ENCODE peak calls at places on chromosome 3, in six cellular contexts. T is PC-3, E is hepatocyte, R is astrocyte, I is mesendoderm, Z is fibroblast of lung. L is an unnamed sample.

GRCh38 chr3:88188436-88188835 is 38.7 kb downstream of the C3orf38 start:
- DNase-seq in T (peak; percentile 36), E (no peak), R (peak; percentile 9), I (no peak), Z (peak; percentile 29), L (peak; percentile 81)

GRCh38 chr3:139151530-139151929 is 106.8 kb upstream of the PRR23C start:
- DNase-seq in T (no peak), E (no peak), R (no peak), I (no peak), Z (no peak), L (no peak)

GRCh38 chr3:50817756-50818518 is 143.2 kb downstream of the DOCK3 start:
- DNase-seq in T (no peak), E (no peak), R (no peak), I (peak; percentile 60), Z (no peak), L (no peak)

GRCh38 chr3:135887220-135887619 is 78.3 kb upstream of the PPP2R3A start:
- DNase-seq in T (peak; percentile 67), E (no peak), R (peak; percentile 79), I (no peak), Z (peak; percentile 85), L (no peak)

GRCh38 chr3:25508901-25509300 is 80.8 kb downstream of the RARB start:
- DNase-seq in T (peak; percentile 6), E (no peak), R (peak; percentile 93), I (no peak), Z (peak; percentile 94), L (no peak)

GRCh38 chr3:63864008-63864871 is 573 bp downstream of the ATXN7 start:
- DNase-seq in T (no peak), E (peak; percentile 76), R (no peak), I (no peak), Z (no peak), L (peak; percentile 93)

GRCh38 chr3:194145702-194146101 is 9.8 kb downstream of the HES1 start:
- DNase-seq in T (no peak), E (no peak), R (no peak), I (no peak), Z (no peak), L (no peak)

GRCh38 chr3:120348065-120348980 is 831 bp downstream of the LRRC58 start:
- DNase-seq in T (peak; percentile 32), E (peak; percentile 13), R (no peak), I (no peak), Z (peak; percentile 8), L (peak; percentile 84)

GRCh38 chr3:153385343-153385742 is 223.3 kb downstream of the RAP2B start:
- DNase-seq in T (no peak), E (no peak), R (no peak), I (no peak), Z (no peak), L (no peak)

GRCh38 chr3:58000306-58000705 is 7.9 kb upstream of the FLNB start:
- DNase-seq in T (no peak), E (no peak), R (no peak), I (no peak), Z (no peak), L (no peak)

GRCh38 chr3:139778884-139779283 is 101.1 kb upstream of the NMNAT3 start:
- DNase-seq in T (no peak), E (no peak), R (no peak), I (no peak), Z (no peak), L (no peak)

GRCh38 chr3:9398715-9399708 is 1.6 kb downstream of the SETD5 start:
- DNase-seq in T (peak; percentile 47), E (peak; percentile 60), R (peak; percentile 42), I (peak; percentile 68), Z (peak; percentile 54), L (no peak)
- H3K79me2 ChIP-seq in T (peaks cover 88% of the 10 kb centered on the region), E (peaks cover 83% of the 10 kb centered on the region), R (peaks cover 85% of the 10 kb centered on the region), I (peaks cover 73% of the 10 kb centered on the region), Z (peaks cover 85% of the 10 kb centered on the region), L (peaks cover 87% of the 10 kb centered on the region)

GRCh38 chr3:197733042-197733441 is 3.7 kb downstream of the RUBCN start:
- DNase-seq in T (no peak), E (no peak), R (no peak), I (no peak), Z (no peak), L (no peak)
- H3K79me2 ChIP-seq in T (peaks cover 51% of the 10 kb centered on the region), E (peaks cover 37% of the 10 kb centered on the region), R (peaks cover 51% of the 10 kb centered on the region), I (no peaks in the 10 kb centered on the region), Z (peaks cover 40% of the 10 kb centered on the region), L (peaks cover 51% of the 10 kb centered on the region)

DNA sequence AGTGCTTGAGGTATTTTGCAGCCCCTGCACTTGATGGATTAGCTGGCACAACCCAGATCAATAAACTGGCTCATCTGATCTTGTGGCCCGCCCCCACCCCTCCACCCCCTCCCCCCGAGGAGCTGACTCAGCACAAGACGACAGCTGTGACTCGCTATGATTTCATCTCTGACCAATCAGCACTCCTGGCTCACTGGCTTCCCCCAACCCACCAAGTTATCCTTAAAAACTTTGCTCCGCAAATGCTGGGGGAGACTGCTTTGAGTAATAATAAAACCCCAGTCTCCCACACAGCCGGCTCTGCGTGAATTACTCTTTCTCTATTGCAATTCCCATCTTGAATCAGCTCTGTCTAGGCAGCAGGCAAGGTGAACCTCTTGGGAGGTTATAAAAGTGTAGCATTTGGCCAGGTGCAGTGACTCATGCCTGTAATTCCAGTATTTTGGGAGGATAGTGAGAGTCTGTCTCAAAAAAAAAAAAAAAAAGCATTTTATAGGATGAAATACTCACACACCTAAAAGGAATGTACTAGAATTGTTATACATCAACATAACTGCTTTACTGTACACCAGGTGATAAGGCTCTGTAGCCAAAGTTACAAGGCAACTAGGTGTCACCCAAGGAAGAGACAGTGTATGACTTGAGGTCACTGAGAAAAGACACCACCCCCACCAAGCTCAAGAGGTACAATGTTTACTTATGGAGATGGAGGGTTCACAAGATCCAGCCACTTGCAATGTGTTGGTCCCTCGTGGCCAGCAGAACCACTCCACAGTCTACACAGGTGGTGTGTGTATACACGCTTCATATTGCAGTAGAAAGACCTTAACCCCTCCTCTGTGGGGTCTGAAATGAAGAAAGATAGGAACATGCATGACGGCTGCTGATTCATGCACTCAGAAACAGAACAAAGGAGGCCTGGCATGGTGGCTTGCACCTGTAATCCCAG is 8.6 kb downstream of the ZNF445 start:
- DNase-seq in T (peak; percentile 87), E (no peak), R (peak; percentile 55), I (peak; percentile 68), Z (peak; percentile 65), L (no peak)
- H3K79me2 ChIP-seq in T (peaks cover 60% of the 10 kb centered on the region), E (peaks cover 95% of the 10 kb centered on the region), R (peaks cover 56% of the 10 kb centered on the region), I (peaks cover 12% of the 10 kb centered on the region), Z (peaks cover 22% of the 10 kb centered on the region), L (peaks cover 52% of the 10 kb centered on the region)

GRCh38 chr3:117539729-117540128 is 830.1 kb downstream of the TUSC7 start:
- DNase-seq in T (no peak), E (no peak), R (no peak), I (no peak), Z (no peak), L (no peak)

GRCh38 chr3:117534138-117534537 is 824.6 kb downstream of the TUSC7 start:
- DNase-seq in T (no peak), E (no peak), R (no peak), I (no peak), Z (no peak), L (no peak)

GRCh38 chr3:117540583-117540982 is 831.0 kb downstream of the TUSC7 start:
- DNase-seq in T (peak; percentile 22), E (no peak), R (peak; percentile 27), I (no peak), Z (peak; percentile 38), L (no peak)

GRCh38 chr3:117532268-117532667 is 822.7 kb downstream of the TUSC7 start:
- DNase-seq in T (no peak), E (no peak), R (no peak), I (no peak), Z (no peak), L (no peak)

GRCh38 chr3:117537949-117538348 is 828.4 kb downstream of the TUSC7 start:
- DNase-seq in T (peak; percentile 42), E (no peak), R (no peak), I (no peak), Z (no peak), L (no peak)
- H3K79me2 ChIP-seq in T (no peaks in the 10 kb centered on the region), E (no peaks in the 10 kb centered on the region), R (no peaks in the 10 kb centered on the region), I (no peaks in the 10 kb centered on the region), Z (no peaks in the 10 kb centered on the region), L (no peaks in the 10 kb centered on the region)

GRCh38 chr3:73475717-73476116 is 149.0 kb downstream of the PDZRN3 start:
- DNase-seq in T (no peak), E (no peak), R (no peak), I (peak; percentile 66), Z (no peak), L (no peak)
- H3K79me2 ChIP-seq in T (no peaks in the 10 kb centered on the region), E (peaks cover 90% of the 10 kb centered on the region), R (no peaks in the 10 kb centered on the region), I (no peaks in the 10 kb centered on the region), Z (no peaks in the 10 kb centered on the region), L (no peaks in the 10 kb centered on the region)

GRCh38 chr3:134365766-134366065 is 8.5 kb downstream of the AMOTL2 start:
- DNase-seq in T (no peak), E (no peak), R (no peak), I (no peak), Z (no peak), L (no peak)
- H3K79me2 ChIP-seq in T (peaks cover 52% of the 10 kb centered on the region), E (peaks cover 66% of the 10 kb centered on the region), R (peaks cover 70% of the 10 kb centered on the region), I (peaks cover 41% of the 10 kb centered on the region), Z (peaks cover 74% of the 10 kb centered on the region), L (peaks cover 81% of the 10 kb centered on the region)

GRCh38 chr3:37155782-37156181 is 18.6 kb downstream of the LRRFIP2 start:
- DNase-seq in T (no peak), E (no peak), R (no peak), I (no peak), Z (no peak), L (no peak)
- H3K79me2 ChIP-seq in T (peaks cover 9% of the 10 kb centered on the region), E (peaks cover 60% of the 10 kb centered on the region), R (peaks cover 79% of the 10 kb centered on the region), I (no peaks in the 10 kb centered on the region), Z (peaks cover 65% of the 10 kb centered on the region), L (peaks cover 88% of the 10 kb centered on the region)

GRCh38 chr3:171281256-171281655 is 178.9 kb downstream of the TNIK start:
- DNase-seq in T (no peak), E (no peak), R (no peak), I (no peak), Z (no peak), L (no peak)
- H3K79me2 ChIP-seq in T (no peaks in the 10 kb centered on the region), E (peaks cover 4% of the 10 kb centered on the region), R (no peaks in the 10 kb centered on the region), I (no peaks in the 10 kb centered on the region), Z (no peaks in the 10 kb centered on the region), L (no peaks in the 10 kb centered on the region)

L was measured in osteoblast.